ENCODE peak calls at places on chromosomes 7 and 10, in five cellular contexts. D is tibial artery, G is breast epithelium, W is heart left ventricle, P is IMR-90. S is an unnamed sample.
A peak's percentile ranks its signal among the peaks of the same experiment; 100 is the strongest.

GRCh38 chr10:62038609-62039190 is 137.2 kb downstream of the ARID5B start:
- DNase-seq in P (peak; percentile 78), D (peak; percentile 65), W (peak; percentile 73), G (peak; percentile 66), S (no peak)

GRCh38 chr7:44320794-44321371 is 4.5 kb downstream of the CAMK2B start:
- DNase-seq in P (no peak), W (no peak), G (no peak), D (no peak), S (no peak)

GRCh38 chr7:131557521-131558385 is 1.3 kb upstream of the PODXL start:
- DNase-seq in W (peak; percentile 57), P (no peak), G (no peak), D (peak; percentile 35), S (no peak)

GRCh38 chr10:23917251-23917908 is 291.6 kb upstream of the KIAA1217 start:
- DNase-seq in W (no peak), G (no peak), D (no peak), P (no peak), S (no peak)

GRCh38 chr7:29053105-29053872 is 93.0 kb downstream of the CPVL start:
- DNase-seq in G (no peak), W (no peak), P (no peak), D (no peak), S (no peak)

GRCh38 chr10:50637003-50637579 is 13.3 kb upstream of the SGMS1 start:
- DNase-seq in W (no peak), D (no peak), P (peak; percentile 30), G (no peak), S (no peak)

GRCh38 chr7:96993980-96994379 is 11.4 kb upstream of the DLX6 start:
- DNase-seq in D (no peak), P (no peak), W (no peak), G (no peak), S (no peak)

GRCh38 chr10:125700355-125700911 is 17.5 kb upstream of the TEX36 start:
- DNase-seq in W (no peak), G (no peak), D (no peak), P (peak; percentile 53), S (no peak)

GRCh38 chr10:22976535-22976934 is 48.7 kb downstream of the ARMC3 start:
- DNase-seq in W (no peak), G (no peak), P (no peak), D (no peak), S (no peak)

GRCh38 chr10:25768167-25768566 is 165.9 kb upstream of the MYO3A start:
- DNase-seq in P (no peak), G (no peak), W (no peak), D (no peak), S (no peak)

GRCh38 chr10:108392286-108392685 is 1227.8 kb upstream of the SORCS1 start:
- DNase-seq in P (peak; percentile 36), W (no peak), D (no peak), G (no peak), S (no peak)

GRCh38 chr7:130500463-130500862 is 8.6 kb downstream of the MEST start:
- DNase-seq in W (no peak), P (no peak), D (no peak), G (no peak), S (no peak)

GRCh38 chr10:113569576-113569975 is 16.7 kb downstream of the HABP2 start:
- DNase-seq in P (no peak), D (no peak), G (no peak), W (peak; percentile 50), S (no peak)

DNA sequence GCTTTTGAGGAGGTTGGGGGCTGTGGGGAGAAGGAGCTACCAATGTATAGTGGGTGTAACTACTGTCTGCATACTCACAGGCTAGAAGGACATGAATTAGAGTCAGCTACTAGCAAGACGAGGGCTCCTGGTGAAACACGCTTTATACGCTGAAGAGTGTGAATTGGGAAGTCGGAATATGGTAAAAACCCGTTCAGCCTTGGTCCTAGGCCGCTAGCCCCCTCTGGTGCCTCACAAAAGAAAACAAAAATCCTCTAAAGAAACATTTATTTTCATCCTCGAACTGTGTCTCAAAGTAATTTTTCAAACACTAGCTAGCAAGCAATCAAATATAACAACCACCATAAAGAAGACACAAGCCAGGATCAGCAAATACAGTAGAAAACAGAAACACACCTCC is 338.1 kb upstream of the SEMA3C start:
- DNase-seq in G (no peak), P (peak; percentile 23), D (no peak), W (no peak), S (no peak)
- TF ChIP-seq CTCF in G (no peak), P (peak; percentile 38), D (peak; percentile 37), W (peak; percentile 15), S (no peak)

GRCh38 chr10:12549297-12549696 is 199.9 kb downstream of the CAMK1D start:
- DNase-seq in D (no peak), G (no peak), W (no peak), P (no peak), S (no peak)
- TF ChIP-seq CTCF in D (no peak), G (no peak), W (no peak), P (no peak), S (no peak)

GRCh38 chr7:75687246-75688088 is 51.3 kb downstream of the HIP1 start:
- DNase-seq in W (no peak), P (no peak), D (no peak), G (no peak), S (no peak)
- TF ChIP-seq CTCF in W (no peak), P (no peak), D (no peak), G (no peak), S (no peak)

GRCh38 chr10:17597386-17597785 is 19.8 kb downstream of the HACD1 start:
- DNase-seq in G (no peak), D (no peak), P (no peak), W (no peak), S (no peak)

DNA sequence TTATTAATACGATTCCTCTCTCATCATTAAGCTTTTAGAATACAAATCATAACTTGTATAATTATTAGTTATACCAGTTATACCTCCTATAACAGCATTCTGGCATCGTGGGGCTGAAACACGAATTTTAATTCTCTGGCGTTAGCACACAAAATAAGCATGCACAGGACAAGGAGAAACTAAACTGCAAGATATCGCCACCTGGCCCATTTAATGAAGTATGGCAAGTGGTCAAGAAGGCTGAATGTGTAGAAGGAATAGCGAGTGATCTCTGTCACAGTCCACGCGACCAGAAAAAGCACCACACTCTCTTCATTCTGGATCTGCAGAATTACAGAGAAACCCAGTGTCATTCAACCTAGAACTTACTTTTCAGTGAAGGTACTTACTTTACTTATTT is 18.1 kb downstream of the HACD1 start:
- DNase-seq in W (no peak), D (no peak), P (peak; percentile 55), G (no peak), S (no peak)
- TF ChIP-seq CTCF in W (peak; percentile 34), D (no peak), P (peak; percentile 46), G (no peak), S (no peak)

S was measured in activated B cell treated with CpG ODN at 0.5 μM for 24 hours.